ENCODE peak calls at places on chromosomes 16 and 17, in eight cellular contexts. One of them, this sample, is unnamed.

GRCh38 chr17:44362479-44362963 is 1.1 kb downstream of the FAM171A2 start:
- DNase-seq in endodermal cell: peak; percentile 70
- DNase-seq in heart right ventricle: no peak
- DNase-seq in OCI-LY7: no peak
- DNase-seq in heart left ventricle: no peak
- DNase-seq in SJSA1: no peak
- DNase-seq in left ventricle myocardium inferior: no peak
- DNase-seq in neural progenitor cell: peak; percentile 36
- DNase-seq in this sample: peak; percentile 72

GRCh38 chr16:57578521-57579360 is 36.3 kb downstream of the ADGRG5 start:
- DNase-seq in heart right ventricle: no peak
- DNase-seq in neural progenitor cell: no peak
- DNase-seq in OCI-LY7: no peak
- DNase-seq in endodermal cell: no peak
- DNase-seq in SJSA1: no peak
- DNase-seq in left ventricle myocardium inferior: no peak
- DNase-seq in heart left ventricle: no peak
- DNase-seq in this sample: no peak

GRCh38 chr17:11241611-11242226 is 706 bp downstream of the SHISA6 start:
- DNase-seq in left ventricle myocardium inferior: no peak
- DNase-seq in SJSA1: no peak
- DNase-seq in OCI-LY7: no peak
- DNase-seq in neural progenitor cell: no peak
- DNase-seq in heart left ventricle: no peak
- DNase-seq in endodermal cell: peak; percentile 85
- DNase-seq in heart right ventricle: no peak
- DNase-seq in this sample: peak; percentile 75

GRCh38 chr16:28910046-28911031 is 14.7 kb downstream of the RABEP2 start:
- DNase-seq in OCI-LY7: peak; percentile 71
- DNase-seq in heart left ventricle: no peak
- DNase-seq in left ventricle myocardium inferior: no peak
- DNase-seq in SJSA1: no peak
- DNase-seq in neural progenitor cell: no peak
- DNase-seq in endodermal cell: no peak
- DNase-seq in heart right ventricle: no peak
- DNase-seq in this sample: no peak

GRCh38 chr17:64006361-64007088 is 8.4 kb downstream of the PRR29 start:
- DNase-seq in SJSA1: no peak
- DNase-seq in left ventricle myocardium inferior: peak; percentile 75
- DNase-seq in neural progenitor cell: no peak
- DNase-seq in heart right ventricle: peak; percentile 90
- DNase-seq in OCI-LY7: no peak
- DNase-seq in heart left ventricle: peak; percentile 89
- DNase-seq in endodermal cell: peak; percentile 35
- DNase-seq in this sample: peak; percentile 93

GRCh38 chr17:81928497-81929252 is 1.1 kb upstream of the MAFG start:
- DNase-seq in neural progenitor cell: no peak
- DNase-seq in SJSA1: no peak
- DNase-seq in OCI-LY7: peak; percentile 19
- DNase-seq in left ventricle myocardium inferior: peak; percentile 14
- DNase-seq in heart right ventricle: no peak
- DNase-seq in endodermal cell: peak; percentile 72
- DNase-seq in heart left ventricle: no peak
- DNase-seq in this sample: no peak

GRCh38 chr16:12377497-12377896 is 401.0 kb downstream of the SNX29 start:
- DNase-seq in OCI-LY7: no peak
- DNase-seq in heart right ventricle: no peak
- DNase-seq in SJSA1: no peak
- DNase-seq in left ventricle myocardium inferior: no peak
- DNase-seq in endodermal cell: no peak
- DNase-seq in neural progenitor cell: no peak
- DNase-seq in heart left ventricle: no peak
- DNase-seq in this sample: no peak

GRCh38 chr16:29900888-29901606 is 759 bp downstream of the ASPHD1 start:
- DNase-seq in heart right ventricle: no peak
- DNase-seq in OCI-LY7: no peak
- DNase-seq in neural progenitor cell: peak; percentile 31
- DNase-seq in left ventricle myocardium inferior: no peak
- DNase-seq in endodermal cell: peak; percentile 65
- DNase-seq in SJSA1: no peak
- DNase-seq in heart left ventricle: no peak
- DNase-seq in this sample: no peak

GRCh38 chr17:44556114-44556853 is 1.0 kb upstream of the FZD2 start:
- DNase-seq in heart left ventricle: peak; percentile 42
- DNase-seq in heart right ventricle: peak; percentile 29
- DNase-seq in OCI-LY7: peak; percentile 85
- DNase-seq in endodermal cell: peak; percentile 95
- DNase-seq in SJSA1: peak; percentile 84
- DNase-seq in left ventricle myocardium inferior: peak; percentile 19
- DNase-seq in neural progenitor cell: peak; percentile 98
- DNase-seq in this sample: no peak

GRCh38 chr17:45783593-45784292 is 377 bp upstream of the CRHR1 start:
- DNase-seq in neural progenitor cell: peak; percentile 86
- DNase-seq in SJSA1: no peak
- DNase-seq in left ventricle myocardium inferior: peak; percentile 20
- DNase-seq in OCI-LY7: no peak
- DNase-seq in endodermal cell: peak; percentile 92
- DNase-seq in heart right ventricle: peak; percentile 17
- DNase-seq in heart left ventricle: no peak
- DNase-seq in this sample: no peak

DNA sequence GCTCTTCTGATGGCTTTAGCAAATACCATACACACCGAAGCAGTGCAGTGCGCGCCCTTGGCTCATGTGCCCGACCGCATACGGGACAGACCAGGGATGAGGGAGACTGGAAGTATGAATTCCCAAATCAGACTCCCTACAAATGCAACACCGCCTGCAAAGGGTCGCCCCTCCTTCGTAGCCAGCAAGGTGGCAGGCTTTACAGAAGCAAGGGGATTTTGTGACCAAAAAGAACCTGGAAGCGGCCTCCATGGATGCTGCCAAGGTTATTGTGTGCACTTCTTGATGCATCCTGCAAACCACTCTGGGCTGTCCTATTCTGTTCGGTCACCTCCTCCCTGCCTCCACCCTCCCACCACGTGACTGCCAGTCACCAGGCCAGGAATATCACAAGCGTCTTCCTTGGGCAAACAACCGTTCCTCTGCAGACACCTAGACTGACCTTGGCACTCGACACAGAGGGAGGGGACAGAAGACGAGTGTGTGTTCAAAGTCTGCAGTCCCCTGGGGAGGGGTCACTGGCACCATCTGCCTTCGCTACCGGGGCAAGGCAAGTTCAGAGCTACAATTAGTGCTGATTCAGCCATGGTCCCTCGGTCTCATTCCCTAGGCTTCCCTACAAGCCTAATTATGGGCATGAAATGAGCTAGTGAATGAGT is 460.3 kb downstream of the SLC39A11 start:
- DNase-seq in heart right ventricle: peak; percentile 12
- DNase-seq in neural progenitor cell: no peak
- DNase-seq in SJSA1: no peak
- DNase-seq in heart left ventricle: peak; percentile 57
- DNase-seq in OCI-LY7: no peak
- DNase-seq in endodermal cell: no peak
- DNase-seq in left ventricle myocardium inferior: no peak
- DNase-seq in this sample: no peak
- H3K27ac ChIP-seq in heart right ventricle: no peak overlapping the region
- H3K27ac ChIP-seq in neural progenitor cell: no peak overlapping the region
- H3K27ac ChIP-seq in SJSA1: no peak overlapping the region
- H3K27ac ChIP-seq in heart left ventricle: no peak overlapping the region
- H3K27ac ChIP-seq in OCI-LY7: no peak overlapping the region
- H3K27ac ChIP-seq in endodermal cell: peak overlapping the region; percentile 83
- H3K27ac ChIP-seq in left ventricle myocardium inferior: no peak overlapping the region
- H3K27ac ChIP-seq in this sample: no peak overlapping the region

GRCh38 chr17:2191227-2191626 is 112.4 kb downstream of the SMG6 start:
- DNase-seq in endodermal cell: no peak
- DNase-seq in heart right ventricle: no peak
- DNase-seq in SJSA1: no peak
- DNase-seq in left ventricle myocardium inferior: no peak
- DNase-seq in heart left ventricle: no peak
- DNase-seq in neural progenitor cell: peak; percentile 23
- DNase-seq in OCI-LY7: no peak
- DNase-seq in this sample: no peak

GRCh38 chr17:2187758-2188157 is 115.8 kb downstream of the SMG6 start:
- DNase-seq in left ventricle myocardium inferior: no peak
- DNase-seq in OCI-LY7: no peak
- DNase-seq in neural progenitor cell: no peak
- DNase-seq in heart left ventricle: no peak
- DNase-seq in SJSA1: no peak
- DNase-seq in heart right ventricle: no peak
- DNase-seq in endodermal cell: no peak
- DNase-seq in this sample: no peak

GRCh38 chr17:2191785-2192184 is 111.8 kb downstream of the SMG6 start:
- DNase-seq in neural progenitor cell: no peak
- DNase-seq in endodermal cell: no peak
- DNase-seq in left ventricle myocardium inferior: no peak
- DNase-seq in OCI-LY7: no peak
- DNase-seq in heart right ventricle: no peak
- DNase-seq in SJSA1: no peak
- DNase-seq in heart left ventricle: no peak
- DNase-seq in this sample: no peak

GRCh38 chr17:2189231-2189630 is 114.4 kb downstream of the SMG6 start:
- DNase-seq in endodermal cell: no peak
- DNase-seq in left ventricle myocardium inferior: no peak
- DNase-seq in heart left ventricle: peak; percentile 50
- DNase-seq in OCI-LY7: no peak
- DNase-seq in heart right ventricle: no peak
- DNase-seq in neural progenitor cell: no peak
- DNase-seq in SJSA1: no peak
- DNase-seq in this sample: no peak

DNA sequence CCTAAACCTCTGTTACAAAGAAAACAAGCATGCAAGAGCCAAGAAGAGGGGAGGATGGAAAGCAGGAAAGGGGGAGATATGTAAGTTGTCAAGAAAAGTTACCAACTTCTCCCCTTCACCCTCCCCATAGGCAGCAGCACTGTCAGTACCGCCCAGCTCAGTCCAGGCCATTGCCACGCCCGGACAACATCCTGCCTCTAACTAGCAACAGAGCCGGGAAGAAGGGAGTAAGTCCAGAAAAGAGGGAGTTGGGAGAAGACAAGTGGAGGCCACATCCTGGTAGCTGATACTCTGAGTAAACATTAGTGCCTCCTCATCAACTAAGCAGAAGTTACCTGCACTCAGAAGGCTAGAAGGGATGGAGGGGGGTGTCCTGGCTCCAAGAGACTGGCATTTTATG is 113.6 kb downstream of the SMG6 start:
- DNase-seq in heart left ventricle: no peak
- DNase-seq in heart right ventricle: no peak
- DNase-seq in endodermal cell: no peak
- DNase-seq in left ventricle myocardium inferior: no peak
- DNase-seq in OCI-LY7: no peak
- DNase-seq in neural progenitor cell: no peak
- DNase-seq in SJSA1: no peak
- DNase-seq in this sample: no peak
- H3K27ac ChIP-seq in heart left ventricle: peak overlapping the region; percentile 75
- H3K27ac ChIP-seq in heart right ventricle: peak overlapping the region; percentile 87
- H3K27ac ChIP-seq in endodermal cell: no peak overlapping the region
- H3K27ac ChIP-seq in left ventricle myocardium inferior: peak overlapping the region; percentile 74
- H3K27ac ChIP-seq in OCI-LY7: no peak overlapping the region
- H3K27ac ChIP-seq in neural progenitor cell: no peak overlapping the region
- H3K27ac ChIP-seq in SJSA1: no peak overlapping the region
- H3K27ac ChIP-seq in this sample: peak overlapping the region; percentile 49

DNA sequence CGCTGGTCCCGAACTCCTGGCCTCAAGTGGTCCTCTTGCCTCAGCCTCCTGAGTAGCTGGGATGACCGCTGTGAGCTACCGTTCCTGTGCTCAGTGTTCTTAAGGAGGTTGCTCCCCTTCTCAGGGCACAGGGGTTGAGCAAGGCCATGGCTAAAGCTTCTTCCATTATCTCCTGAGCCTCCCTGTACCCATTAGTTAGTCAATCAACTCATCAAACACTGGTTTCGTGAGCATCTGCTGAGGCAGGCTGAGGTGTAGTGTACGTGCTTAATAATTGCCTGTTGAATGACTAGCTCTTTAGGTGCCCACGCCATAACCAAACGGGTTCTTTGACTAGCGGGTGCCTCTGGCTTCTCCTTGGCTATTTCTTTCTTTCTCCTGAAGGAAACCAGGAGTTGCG is 11.7 kb downstream of the SGCA start:
- DNase-seq in endodermal cell: no peak
- DNase-seq in heart left ventricle: no peak
- DNase-seq in heart right ventricle: no peak
- DNase-seq in left ventricle myocardium inferior: no peak
- DNase-seq in neural progenitor cell: no peak
- DNase-seq in OCI-LY7: no peak
- DNase-seq in SJSA1: no peak
- DNase-seq in this sample: no peak
- H3K27ac ChIP-seq in endodermal cell: peak overlapping the region; percentile 71
- H3K27ac ChIP-seq in heart left ventricle: peak overlapping the region; percentile 85
- H3K27ac ChIP-seq in heart right ventricle: peak overlapping the region; percentile 64
- H3K27ac ChIP-seq in left ventricle myocardium inferior: peak overlapping the region; percentile 92
- H3K27ac ChIP-seq in neural progenitor cell: no peak overlapping the region
- H3K27ac ChIP-seq in OCI-LY7: no peak overlapping the region
- H3K27ac ChIP-seq in SJSA1: peak overlapping the region; percentile 71
- H3K27ac ChIP-seq in this sample: peak overlapping the region; percentile 71

GRCh38 chr16:17296412-17296811 is 174.3 kb downstream of the XYLT1 start:
- DNase-seq in OCI-LY7: no peak
- DNase-seq in left ventricle myocardium inferior: peak; percentile 37
- DNase-seq in endodermal cell: peak; percentile 55
- DNase-seq in heart left ventricle: peak; percentile 39
- DNase-seq in heart right ventricle: peak; percentile 19
- DNase-seq in SJSA1: no peak
- DNase-seq in neural progenitor cell: peak; percentile 28
- DNase-seq in this sample: no peak

GRCh38 chr16:17293813-17294558 is 176.8 kb downstream of the XYLT1 start:
- DNase-seq in endodermal cell: no peak
- DNase-seq in heart left ventricle: no peak
- DNase-seq in OCI-LY7: peak; percentile 29
- DNase-seq in neural progenitor cell: no peak
- DNase-seq in SJSA1: no peak
- DNase-seq in heart right ventricle: no peak
- DNase-seq in left ventricle myocardium inferior: no peak
- DNase-seq in this sample: no peak

GRCh38 chr16:17295948-17296347 is 174.8 kb downstream of the XYLT1 start:
- DNase-seq in heart left ventricle: no peak
- DNase-seq in neural progenitor cell: no peak
- DNase-seq in left ventricle myocardium inferior: no peak
- DNase-seq in heart right ventricle: no peak
- DNase-seq in endodermal cell: no peak
- DNase-seq in OCI-LY7: no peak
- DNase-seq in SJSA1: no peak
- DNase-seq in this sample: no peak

GRCh38 chr16:17298238-17298637 is 172.5 kb downstream of the XYLT1 start:
- DNase-seq in neural progenitor cell: no peak
- DNase-seq in SJSA1: no peak
- DNase-seq in heart left ventricle: no peak
- DNase-seq in left ventricle myocardium inferior: no peak
- DNase-seq in heart right ventricle: no peak
- DNase-seq in endodermal cell: no peak
- DNase-seq in OCI-LY7: no peak
- DNase-seq in this sample: no peak

DNA sequence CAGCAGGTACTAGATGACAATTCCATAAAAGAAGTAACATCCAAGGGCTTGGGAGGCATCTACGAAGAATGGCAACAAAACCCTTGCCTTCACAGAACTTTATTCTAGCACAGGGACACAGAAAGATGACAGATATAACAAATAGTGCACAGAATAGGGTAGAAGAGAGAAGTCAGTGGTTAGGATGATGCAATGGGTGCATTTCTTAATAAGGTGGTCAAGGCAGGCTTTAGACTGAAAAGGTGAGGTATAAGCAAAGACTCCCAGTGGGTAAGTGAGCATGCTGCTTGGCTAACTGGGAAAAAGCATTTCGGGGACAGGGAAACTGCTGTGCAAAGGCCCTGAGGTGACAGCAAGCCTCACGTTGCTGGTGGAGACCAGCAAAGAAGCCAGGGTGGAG is 175.9 kb downstream of the XYLT1 start:
- DNase-seq in left ventricle myocardium inferior: no peak
- DNase-seq in OCI-LY7: no peak
- DNase-seq in neural progenitor cell: no peak
- DNase-seq in heart right ventricle: no peak
- DNase-seq in endodermal cell: no peak
- DNase-seq in heart left ventricle: no peak
- DNase-seq in SJSA1: no peak
- DNase-seq in this sample: no peak
- H3K27ac ChIP-seq in left ventricle myocardium inferior: no peak overlapping the region
- H3K27ac ChIP-seq in OCI-LY7: no peak overlapping the region
- H3K27ac ChIP-seq in neural progenitor cell: no peak overlapping the region
- H3K27ac ChIP-seq in heart right ventricle: no peak overlapping the region
- H3K27ac ChIP-seq in endodermal cell: no peak overlapping the region
- H3K27ac ChIP-seq in heart left ventricle: no peak overlapping the region
- H3K27ac ChIP-seq in SJSA1: no peak overlapping the region
- H3K27ac ChIP-seq in this sample: no peak overlapping the region

This sample was measured in kidney.